ENCODE peak calls at places on chromosome 12, in eight cellular contexts. W, S, R, P, A, Z, K and U are unnamed samples.

GRCh38 chr12:28781671-28782652 is 367.1 kb upstream of the FAR2 start:
- DNase-seq in W (no peak), S (no peak), R (no peak), P (no peak), A (no peak), Z (no peak), K (no peak), U (no peak)

GRCh38 chr12:110917961-110918360 is 2.4 kb downstream of the MYL2 start:
- DNase-seq in W (no peak), S (no peak), R (no peak), P (no peak), A (no peak), Z (no peak), K (no peak), U (no peak)

GRCh38 chr12:132596016-132596415 is 14.4 kb downstream of the LRCOL1 start:
- DNase-seq in W (no peak), S (no peak), R (no peak), P (no peak), A (no peak), Z (no peak), K (no peak), U (no peak)

GRCh38 chr12:91142184-91142583 is 30.9 kb upstream of the LUM start:
- DNase-seq in W (no peak), S (no peak), R (no peak), P (no peak), A (no peak), Z (no peak), K (no peak), U (peak)

GRCh38 chr12:101490286-101490920 is 15.3 kb downstream of the SPIC start:
- DNase-seq in W (no peak), S (no peak), R (no peak), P (peak), A (no peak), Z (no peak), K (peak), U (peak)

GRCh38 chr12:45273717-45274271 is 57.9 kb downstream of the ANO6 start:
- DNase-seq in W (no peak), S (no peak), R (peak), P (no peak), A (no peak), Z (no peak), K (no peak), U (peak)

GRCh38 chr12:71252473-71252872 is 94.7 kb upstream of the TSPAN8 start:
- DNase-seq in W (no peak), S (no peak), R (no peak), P (no peak), A (no peak), Z (no peak), K (no peak), U (no peak)

GRCh38 chr12:124828264-124829007 is 35.2 kb downstream of the SCARB1 start:
- DNase-seq in W (no peak), S (no peak), R (no peak), P (peak), A (no peak), Z (no peak), K (no peak), U (no peak)

GRCh38 chr12:115149279-115149678 is 465.3 kb upstream of the TBX3 start:
- DNase-seq in W (no peak), S (no peak), R (no peak), P (no peak), A (no peak), Z (no peak), K (no peak), U (no peak)

GRCh38 chr12:25433581-25434325 is 119.3 kb downstream of the LMNTD1 start:
- DNase-seq in W (no peak), S (no peak), R (no peak), P (no peak), A (no peak), Z (no peak), K (no peak), U (peak)

GRCh38 chr12:4743046-4743445 is 22.8 kb downstream of the GALNT8 start:
- DNase-seq in W (no peak), S (no peak), R (no peak), P (peak), A (no peak), Z (no peak), K (no peak), U (no peak)

GRCh38 chr12:13436696-13437391 is 240.3 kb downstream of the EMP1 start:
- DNase-seq in W (no peak), S (no peak), R (peak), P (no peak), A (no peak), Z (no peak), K (no peak), U (peak)

GRCh38 chr12:116361404-116362223 is 84.1 kb upstream of the MED13L start:
- DNase-seq in W (no peak), S (no peak), R (no peak), P (no peak), A (no peak), Z (no peak), K (peak), U (peak)

GRCh38 chr12:1907652-1908611 is 10.5 kb downstream of the CACNA2D4 start:
- DNase-seq in W (no peak), S (no peak), R (peak), P (peak), A (peak), Z (no peak), K (peak), U (no peak)

GRCh38 chr12:109512608-109513007 is 35.2 kb downstream of the UBE3B start:
- DNase-seq in W (no peak), S (no peak), R (no peak), P (no peak), A (no peak), Z (no peak), K (no peak), U (no peak)

GRCh38 chr12:57610553-57611115 is 601 bp upstream of the ARHGEF25 start:
- DNase-seq in W (no peak), S (peak), R (no peak), P (no peak), A (peak), Z (no peak), K (no peak), U (no peak)

GRCh38 chr12:68335462-68335861 is 3.3 kb upstream of the MDM1 start:
- DNase-seq in W (no peak), S (no peak), R (no peak), P (no peak), A (no peak), Z (no peak), K (no peak), U (no peak)

GRCh38 chr12:57964421-57964820 is 23.1 kb downstream of the ATP23 start:
- DNase-seq in W (no peak), S (no peak), R (no peak), P (no peak), A (no peak), Z (no peak), K (no peak), U (no peak)

GRCh38 chr12:90575995-90576394 is 379.0 kb downstream of the CCER1 start:
- DNase-seq in W (no peak), S (no peak), R (no peak), P (peak), A (no peak), Z (no peak), K (no peak), U (no peak)